ENCODE peak calls at places on chromosomes 5 and 9, in four cellular contexts. O, Y, K and P are unnamed samples.

GRCh38 chr5:125477586-125477975 is 731.1 kb upstream of the ZNF608 start:
- DNase-seq in O (no peak), Y (no peak), K (no peak), P (no peak)

GRCh38 chr9:29556317-29556716 is 1983.0 kb upstream of the C9orf72 start:
- DNase-seq in O (no peak), Y (no peak), K (no peak), P (peak; percentile 71)

GRCh38 chr5:33929925-33930690 is 6.1 kb upstream of the RXFP3 start:
- DNase-seq in O (no peak), Y (no peak), K (no peak), P (no peak)

GRCh38 chr5:32388429-32389111 is 56.0 kb downstream of the ZFR start:
- DNase-seq in O (peak; percentile 13), Y (no peak), K (no peak), P (no peak)

GRCh38 chr5:176700239-176700847 is 53.1 kb downstream of the TSPAN17 start:
- DNase-seq in O (no peak), Y (no peak), K (no peak), P (no peak)

GRCh38 chr5:56142620-56143431 is 90.3 kb downstream of the ANKRD55 start:
- DNase-seq in O (no peak), Y (no peak), K (no peak), P (peak; percentile 18)

GRCh38 chr9:116190997-116191396 is 37.4 kb downstream of the PAPPA start:
- DNase-seq in O (peak; percentile 36), Y (no peak), K (no peak), P (peak; percentile 49)

GRCh38 chr9:113986931-113987330 is 91.2 kb downstream of the AMBP start:
- DNase-seq in O (no peak), Y (no peak), K (no peak), P (no peak)

GRCh38 chr9:128316421-128316820 is 5.8 kb downstream of the TRUB2 start:
- DNase-seq in O (no peak), Y (no peak), K (no peak), P (no peak)

GRCh38 chr5:135185461-135186075 is 151.5 kb upstream of the PITX1 start:
- DNase-seq in O (no peak), Y (no peak), K (no peak), P (no peak)

GRCh38 chr5:97547999-97548797 is 365.2 kb upstream of the RIOK2 start:
- DNase-seq in O (no peak), Y (no peak), K (no peak), P (no peak)

GRCh38 chr5:79206541-79206940 is 29.4 kb upstream of the JMY start:
- DNase-seq in O (no peak), Y (no peak), K (no peak), P (no peak)

GRCh38 chr5:24167791-24168190 is 477.0 kb downstream of the CDH10 start:
- DNase-seq in O (no peak), Y (no peak), K (no peak), P (peak; percentile 18)

GRCh38 chr5:124176692-124177091 is 569.7 kb downstream of the ZNF608 start:
- DNase-seq in O (no peak), Y (peak; percentile 42), K (peak; percentile 28), P (no peak)

GRCh38 chr9:86637515-86637914 is 283.3 kb upstream of the TUT7 start:
- DNase-seq in O (no peak), Y (peak; percentile 54), K (peak; percentile 16), P (peak; percentile 16)

GRCh38 chr9:127149463-127150390 is 27.3 kb upstream of the ANGPTL2 start:
- DNase-seq in O (no peak), Y (no peak), K (no peak), P (no peak)

GRCh38 chr5:26791021-26791420 is 247.4 kb downstream of the CDH9 start:
- DNase-seq in O (no peak), Y (no peak), K (no peak), P (no peak)

GRCh38 chr5:95543017-95543705 is 11.6 kb downstream of the SKIC3 start:
- DNase-seq in O (no peak), Y (no peak), K (no peak), P (no peak)

GRCh38 chr9:99835581-99835980 is 13.9 kb downstream of the NR4A3 start:
- DNase-seq in O (no peak), Y (no peak), K (no peak), P (no peak)

GRCh38 chr9:27683181-27683580 is 109.9 kb upstream of the C9orf72 start:
- DNase-seq in O (no peak), Y (no peak), K (no peak), P (no peak)

GRCh38 chr9:123419721-123420559 is 63.9 kb downstream of the CRB2 start:
- DNase-seq in O (no peak), Y (no peak), K (no peak), P (no peak)

GRCh38 chr9:76369583-76369982 is 24.6 kb downstream of the RFK start:
- DNase-seq in O (peak; percentile 11), Y (no peak), K (no peak), P (no peak)

GRCh38 chr5:31113101-31113500 is 80.4 kb upstream of the CDH6 start:
- DNase-seq in O (peak; percentile 37), Y (no peak), K (no peak), P (peak; percentile 9)

GRCh38 chr5:74519161-74519571 is 121.4 kb downstream of the ENC1 start:
- DNase-seq in O (no peak), Y (no peak), K (no peak), P (no peak)

GRCh38 chr5:83255268-83255667 is 177.9 kb downstream of the XRCC4 start:
- DNase-seq in O (no peak), Y (no peak), K (no peak), P (no peak)

GRCh38 chr5:144205141-144205551 is 34.5 kb downstream of the KCTD16 start:
- DNase-seq in O (no peak), Y (peak; percentile 49), K (peak; percentile 17), P (no peak)

GRCh38 chr5:148224131-148224742 is 14.1 kb upstream of the MARCOL start:
- DNase-seq in O (no peak), Y (no peak), K (no peak), P (peak; percentile 57)

GRCh38 chr5:108028411-108028810 is 353.5 kb downstream of the FBXL17 start:
- DNase-seq in O (no peak), Y (no peak), K (no peak), P (no peak)

GRCh38 chr5:108025009-108025408 is 354.3 kb upstream of the EFNA5 start:
- DNase-seq in O (no peak), Y (no peak), K (no peak), P (no peak)

GRCh38 chr5:108025957-108026356 is 355.2 kb upstream of the EFNA5 start:
- DNase-seq in O (no peak), Y (no peak), K (no peak), P (no peak)

DNA sequence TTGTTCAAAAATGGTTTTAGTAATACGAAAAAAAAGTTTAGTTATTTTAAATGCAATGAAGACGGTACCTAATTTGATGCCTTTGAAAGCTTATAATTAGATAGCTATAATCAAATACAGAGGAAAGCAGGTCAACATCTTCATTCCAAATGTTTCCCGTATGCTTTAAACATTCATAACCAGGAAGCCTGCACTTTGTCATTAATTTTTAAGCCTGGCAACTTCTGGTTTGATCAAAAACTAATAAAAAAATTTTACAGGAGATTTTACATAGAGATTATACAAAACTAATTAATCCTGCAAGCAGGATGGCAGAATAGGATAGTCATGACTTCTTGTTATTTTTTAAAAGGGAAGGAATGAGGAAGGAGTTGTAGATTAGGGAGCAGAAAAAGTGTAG is 353.0 kb downstream of the FBXL17 start:
- DNase-seq in O (no peak), Y (no peak), K (no peak), P (no peak)
- H3K27ac ChIP-seq in O (no peak overlapping the region), Y (no peak overlapping the region), K (no peak overlapping the region), P (no peak overlapping the region)

GRCh38 chr9:15641301-15641700 is 88.5 kb downstream of the CCDC171 start:
- DNase-seq in O (no peak), Y (no peak), K (no peak), P (no peak)

DNA sequence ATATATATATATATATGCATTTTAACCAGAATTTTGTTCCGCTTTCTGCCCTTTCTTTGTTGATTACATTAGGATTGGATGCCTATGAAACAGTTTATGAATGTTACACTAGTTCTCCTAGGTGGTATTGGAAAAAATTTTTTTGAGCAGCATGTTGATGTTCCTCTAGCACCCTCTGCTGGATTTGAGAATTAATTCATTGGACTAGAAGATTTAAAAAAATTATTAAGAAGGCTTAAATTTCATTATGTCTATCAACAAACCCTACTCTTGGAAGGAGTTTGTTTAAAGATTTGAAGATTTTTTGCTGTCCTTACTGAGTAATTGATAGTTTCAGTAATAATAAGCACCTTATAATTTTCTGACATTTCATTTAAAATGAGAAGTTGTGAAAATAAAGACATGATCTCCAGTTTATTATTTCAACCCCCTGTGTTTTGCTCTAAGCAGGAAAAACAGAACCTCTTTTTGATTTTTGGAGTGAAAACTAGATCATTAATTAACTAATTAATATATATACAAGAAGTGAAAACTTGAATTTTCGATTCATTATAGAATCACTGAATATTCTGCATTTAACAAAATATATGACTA is 89.6 kb downstream of the CCDC171 start:
- DNase-seq in O (peak; percentile 13), Y (no peak), K (no peak), P (peak; percentile 42)
- TF ChIP-seq CTCF in O (peak; percentile 62), Y (peak; percentile 47), K (peak; percentile 56), P (peak; percentile 75)

GRCh38 chr5:77282337-77283027 is 72.0 kb downstream of the PDE8B start:
- DNase-seq in O (peak; percentile 69), Y (no peak), K (no peak), P (peak; percentile 73)
- H3K27ac ChIP-seq in O (peak overlapping the region; percentile 77), Y (no peak overlapping the region), K (no peak overlapping the region), P (peak overlapping the region; percentile 34)

GRCh38 chr5:174185506-174185905 is 140.0 kb downstream of the NSG2 start:
- DNase-seq in O (no peak), Y (no peak), K (no peak), P (no peak)

GRCh38 chr5:174187001-174187400 is 141.5 kb downstream of the NSG2 start:
- DNase-seq in O (no peak), Y (no peak), K (no peak), P (no peak)

GRCh38 chr5:174186096-174186495 is 140.6 kb downstream of the NSG2 start:
- DNase-seq in O (no peak), Y (no peak), K (no peak), P (no peak)

GRCh38 chr5:174188300-174188699 is 142.8 kb downstream of the NSG2 start:
- DNase-seq in O (no peak), Y (peak; percentile 75), K (peak; percentile 27), P (no peak)

DNA sequence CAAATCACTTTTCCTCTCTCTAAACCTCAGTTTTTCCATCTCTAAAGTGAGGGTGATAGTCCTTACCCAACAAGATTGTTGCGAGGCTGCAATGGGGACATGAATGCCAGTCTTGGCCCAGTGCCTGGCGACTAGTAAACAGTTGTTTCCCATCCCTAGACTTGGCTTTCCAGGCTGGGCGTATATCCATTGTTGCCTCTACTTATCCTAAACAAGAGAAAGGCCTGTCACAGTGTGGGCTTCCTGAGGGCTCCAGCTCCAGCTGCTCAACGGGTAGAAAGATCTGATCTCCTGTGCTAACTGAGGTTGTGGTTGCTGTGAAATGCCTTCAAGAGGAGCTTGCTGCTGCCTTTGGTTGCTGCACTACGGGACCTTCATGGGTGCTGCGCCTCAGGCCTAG is 142.0 kb downstream of the NSG2 start:
- DNase-seq in O (no peak), Y (no peak), K (no peak), P (no peak)
- TF ChIP-seq CTCF in O (no peak), Y (no peak), K (no peak), P (no peak)